ENCODE peak calls at places on chromosomes 7 and 10, in seven cellular contexts. X is Right ventricle myocardium superior, F is cardiac muscle cell, N is NCI-H2081, E is DMS53, C is cardiac fibroblast, T is tibial artery. A is an unnamed sample.

GRCh38 chr7:494906-495305 is 24.7 kb downstream of the PDGFA start:
- DNase-seq in E (no peak), X (no peak), F (no peak), N (no peak), C (no peak), T (peak), A (no peak)

GRCh38 chr7:47405921-47406765 is 175.8 kb downstream of the TNS3 start:
- DNase-seq in E (peak), C (peak), N (no peak), F (peak), X (peak), T (no peak), A (no peak)

GRCh38 chr7:139618482-139619366 is 95.2 kb downstream of the CLEC2L start:
- DNase-seq in X (peak), F (peak), N (peak), C (peak), E (peak), T (no peak), A (no peak)

GRCh38 chr7:107387077-107387476 is 82.8 kb upstream of the GPR22 start:
- DNase-seq in C (peak), T (peak), E (no peak), X (peak), N (peak), F (peak), A (no peak)

GRCh38 chr10:98269435-98269912 is 1.5 kb upstream of the LOXL4 start:
- DNase-seq in E (peak), T (peak), C (peak), X (peak), F (peak), N (no peak), A (no peak)

GRCh38 chr10:93576888-93577287 is 10.4 kb downstream of the FFAR4 start:
- DNase-seq in E (peak), C (no peak), X (no peak), F (no peak), N (peak), T (no peak), A (no peak)

GRCh38 chr10:118447478-118447877 is 105.4 kb upstream of the FAM204A start:
- DNase-seq in N (no peak), X (peak), F (peak), C (peak), T (peak), E (no peak), A (no peak)

GRCh38 chr7:794671-795329 is 37.5 kb upstream of the SUN1 start:
- DNase-seq in X (no peak), C (no peak), T (no peak), N (no peak), F (no peak), E (no peak), A (no peak)

GRCh38 chr7:140646931-140647647 is 6.5 kb upstream of the DENND2A start:
- DNase-seq in E (peak), F (peak), T (peak), X (no peak), N (peak), C (peak), A (peak)

GRCh38 chr7:141737118-141737835 is 881 bp upstream of the SSBP1 start:
- DNase-seq in E (peak), C (peak), N (peak), X (no peak), T (no peak), F (peak), A (peak)

GRCh38 chr10:75746356-75746755 is 314.9 kb downstream of the LRMDA start:
- DNase-seq in F (peak), E (peak), T (no peak), C (peak), X (no peak), N (no peak), A (no peak)

A was measured in NCI-H1436.